ENCODE peak calls at places on chromosome 20, in eight cellular contexts. K is sciatic nerve; M is psoas muscle; G is AG10803; U is amniotic epithelial cell; H is T-helper 2 cell; F is GM10248; O is stimulated activated CD4-positive, alpha-beta T cell treated with anti-CD3 and anti-CD28 coated beads, Interleukin-15, amount 100 ng/mL, for 48 hours. J is an unnamed sample.

GRCh38 chr20:905396-905961 is 10.7 kb downstream of the ANGPT4 start:
- DNase-seq in K (peak; percentile 50), M (no peak), G (no peak), U (no peak), H (no peak), F (no peak), O (no peak), J (no peak)

GRCh38 chr20:38590682-38591483 is 9.9 kb downstream of the ADIG start:
- DNase-seq in K (no peak), M (no peak), G (no peak), U (no peak), H (no peak), F (peak; percentile 5), O (no peak), J (no peak)

GRCh38 chr20:33076662-33077398 is 2.6 kb upstream of the BPIFB4 start:
- DNase-seq in K (no peak), M (no peak), G (no peak), U (no peak), H (peak; percentile 50), F (no peak), O (no peak), J (no peak)

GRCh38 chr20:9180480-9181257 is 111.8 kb downstream of the PLCB4 start:
- DNase-seq in K (no peak), M (no peak), G (no peak), U (no peak), H (no peak), F (no peak), O (no peak), J (no peak)

GRCh38 chr20:31788578-31788977 is 30.6 kb upstream of the MYLK2 start:
- DNase-seq in K (no peak), M (peak; percentile 74), G (peak; percentile 50), U (no peak), H (no peak), F (no peak), O (no peak), J (no peak)

GRCh38 chr20:23363257-23363649 is 1.3 kb downstream of the GZF1 start:
- DNase-seq in K (no peak), M (peak; percentile 67), G (no peak), U (no peak), H (no peak), F (no peak), O (no peak), J (no peak)

GRCh38 chr20:63518351-63518861 is 2.2 kb upstream of the PPDPF start:
- DNase-seq in K (peak; percentile 57), M (peak; percentile 51), G (no peak), U (no peak), H (no peak), F (no peak), O (no peak), J (no peak)

GRCh38 chr20:9506964-9507369 is 7.4 kb upstream of the LAMP5 start:
- DNase-seq in K (no peak), M (peak; percentile 44), G (no peak), U (no peak), H (no peak), F (no peak), O (no peak), J (no peak)

GRCh38 chr20:62804632-62805364 is at the start of gene OGFR:
- DNase-seq in K (peak; percentile 88), M (peak; percentile 80), G (peak; percentile 41), U (no peak), H (peak; percentile 81), F (peak; percentile 91), O (no peak), J (peak; percentile 87)

GRCh38 chr20:18092890-18093289 is 35.2 kb upstream of the OVOL2 start:
- DNase-seq in K (no peak), M (no peak), G (no peak), U (no peak), H (no peak), F (no peak), O (no peak), J (no peak)

GRCh38 chr20:51579137-51579536 is 36.6 kb upstream of the NFATC2 start:
- DNase-seq in K (no peak), M (no peak), G (peak; percentile 53), U (peak; percentile 66), H (no peak), F (no peak), O (no peak), J (no peak)

GRCh38 chr20:32908334-32909292 is 49.9 kb downstream of the EFCAB8 start:
- DNase-seq in K (no peak), M (peak; percentile 37), G (no peak), U (no peak), H (no peak), F (no peak), O (no peak), J (no peak)

GRCh38 chr20:48877299-48877698 is 44.2 kb upstream of the ARFGEF2 start:
- DNase-seq in K (no peak), M (no peak), G (no peak), U (no peak), H (no peak), F (no peak), O (no peak), J (no peak)

GRCh38 chr20:3785240-3786125 is 1.1 kb downstream of the CENPB start:
- DNase-seq in K (no peak), M (peak; percentile 64), G (peak; percentile 24), U (no peak), H (no peak), F (no peak), O (no peak), J (no peak)

GRCh38 chr20:44024820-44025580 is 110.3 kb downstream of the TOX2 start:
- DNase-seq in K (peak; percentile 12), M (no peak), G (no peak), U (no peak), H (no peak), F (no peak), O (no peak), J (no peak)

GRCh38 chr20:63846128-63846771 is 15.0 kb upstream of the ABHD16B start:
- DNase-seq in K (no peak), M (no peak), G (no peak), U (no peak), H (no peak), F (no peak), O (no peak), J (no peak)

GRCh38 chr20:57622579-57623381 is 2.6 kb upstream of the ZBP1 start:
- DNase-seq in K (peak; percentile 64), M (no peak), G (peak; percentile 42), U (peak; percentile 69), H (peak; percentile 67), F (peak; percentile 62), O (peak; percentile 49), J (no peak)

J was measured in sigmoid colon.